ENCODE peak calls at places on chromosome 1, in nine cellular contexts. One of them, this sample, is unnamed.

GRCh38 chr1:26353976-26354820 is at the start of gene CRYBG2:
- DNase-seq in MM.1S: no peak
- DNase-seq in heart right ventricle: no peak
- DNase-seq in iPS DF 6.9: no peak
- DNase-seq in HL-60: no peak
- DNase-seq in Peyer's patch: peak; percentile 82
- DNase-seq in cardiac fibroblast: no peak
- DNase-seq in left ventricle myocardium inferior: no peak
- DNase-seq in fibroblast of mammary gland: no peak
- DNase-seq in this sample: no peak

GRCh38 chr1:95437011-95437410 is 203.0 kb downstream of the RWDD3 start:
- DNase-seq in cardiac fibroblast: no peak
- DNase-seq in fibroblast of mammary gland: no peak
- DNase-seq in Peyer's patch: no peak
- DNase-seq in iPS DF 6.9: no peak
- DNase-seq in heart right ventricle: no peak
- DNase-seq in left ventricle myocardium inferior: no peak
- DNase-seq in MM.1S: no peak
- DNase-seq in HL-60: no peak
- DNase-seq in this sample: no peak

GRCh38 chr1:55484173-55484572 is 269.0 kb upstream of the USP24 start:
- DNase-seq in cardiac fibroblast: no peak
- DNase-seq in Peyer's patch: no peak
- DNase-seq in heart right ventricle: no peak
- DNase-seq in HL-60: no peak
- DNase-seq in MM.1S: no peak
- DNase-seq in left ventricle myocardium inferior: no peak
- DNase-seq in fibroblast of mammary gland: no peak
- DNase-seq in iPS DF 6.9: no peak
- DNase-seq in this sample: peak; percentile 49

GRCh38 chr1:1004780-1005697 is 5.1 kb upstream of the HES4 start:
- DNase-seq in iPS DF 6.9: no peak
- DNase-seq in heart right ventricle: no peak
- DNase-seq in MM.1S: no peak
- DNase-seq in Peyer's patch: peak; percentile 68
- DNase-seq in HL-60: peak; percentile 48
- DNase-seq in cardiac fibroblast: no peak
- DNase-seq in left ventricle myocardium inferior: no peak
- DNase-seq in fibroblast of mammary gland: no peak
- DNase-seq in this sample: peak; percentile 28

GRCh38 chr1:26280333-26281042 is 602 bp downstream of the SH3BGRL3 start:
- DNase-seq in Peyer's patch: no peak
- DNase-seq in MM.1S: no peak
- DNase-seq in cardiac fibroblast: peak; percentile 37
- DNase-seq in heart right ventricle: no peak
- DNase-seq in fibroblast of mammary gland: peak; percentile 60
- DNase-seq in left ventricle myocardium inferior: no peak
- DNase-seq in iPS DF 6.9: no peak
- DNase-seq in HL-60: peak; percentile 62
- DNase-seq in this sample: no peak

GRCh38 chr1:164602480-164603093 is 43.6 kb downstream of the PBX1 start:
- DNase-seq in Peyer's patch: no peak
- DNase-seq in fibroblast of mammary gland: peak; percentile 45
- DNase-seq in heart right ventricle: peak; percentile 55
- DNase-seq in HL-60: no peak
- DNase-seq in iPS DF 6.9: no peak
- DNase-seq in left ventricle myocardium inferior: peak; percentile 64
- DNase-seq in MM.1S: peak; percentile 57
- DNase-seq in cardiac fibroblast: no peak
- DNase-seq in this sample: peak; percentile 59

GRCh38 chr1:156376958-156377919 is 8.2 kb downstream of the RHBG start:
- DNase-seq in MM.1S: no peak
- DNase-seq in HL-60: peak; percentile 53
- DNase-seq in heart right ventricle: no peak
- DNase-seq in cardiac fibroblast: no peak
- DNase-seq in fibroblast of mammary gland: no peak
- DNase-seq in left ventricle myocardium inferior: no peak
- DNase-seq in iPS DF 6.9: no peak
- DNase-seq in Peyer's patch: no peak
- DNase-seq in this sample: no peak

GRCh38 chr1:26338670-26339069 is 15.3 kb downstream of the CRYBG2 start:
- DNase-seq in MM.1S: no peak
- DNase-seq in iPS DF 6.9: no peak
- DNase-seq in fibroblast of mammary gland: no peak
- DNase-seq in HL-60: no peak
- DNase-seq in left ventricle myocardium inferior: no peak
- DNase-seq in Peyer's patch: no peak
- DNase-seq in cardiac fibroblast: no peak
- DNase-seq in heart right ventricle: no peak
- DNase-seq in this sample: no peak

GRCh38 chr1:193656841-193657240 is 470.4 kb upstream of the B3GALT2 start:
- DNase-seq in cardiac fibroblast: no peak
- DNase-seq in Peyer's patch: no peak
- DNase-seq in left ventricle myocardium inferior: no peak
- DNase-seq in iPS DF 6.9: no peak
- DNase-seq in MM.1S: no peak
- DNase-seq in heart right ventricle: no peak
- DNase-seq in HL-60: no peak
- DNase-seq in fibroblast of mammary gland: no peak
- DNase-seq in this sample: peak; percentile 53

GRCh38 chr1:23546897-23547596 is 12.3 kb downstream of the ID3 start:
- DNase-seq in HL-60: no peak
- DNase-seq in left ventricle myocardium inferior: no peak
- DNase-seq in fibroblast of mammary gland: no peak
- DNase-seq in MM.1S: no peak
- DNase-seq in Peyer's patch: no peak
- DNase-seq in cardiac fibroblast: no peak
- DNase-seq in iPS DF 6.9: no peak
- DNase-seq in heart right ventricle: no peak
- DNase-seq in this sample: no peak

GRCh38 chr1:110602466-110602865 is 3.7 kb downstream of the KCNA2 start:
- DNase-seq in Peyer's patch: no peak
- DNase-seq in MM.1S: no peak
- DNase-seq in cardiac fibroblast: no peak
- DNase-seq in HL-60: no peak
- DNase-seq in fibroblast of mammary gland: no peak
- DNase-seq in iPS DF 6.9: no peak
- DNase-seq in left ventricle myocardium inferior: no peak
- DNase-seq in heart right ventricle: no peak
- DNase-seq in this sample: no peak

GRCh38 chr1:39789571-39790110 is 976 bp upstream of the BMP8B start:
- DNase-seq in heart right ventricle: no peak
- DNase-seq in cardiac fibroblast: no peak
- DNase-seq in MM.1S: peak; percentile 15
- DNase-seq in iPS DF 6.9: no peak
- DNase-seq in HL-60: no peak
- DNase-seq in left ventricle myocardium inferior: no peak
- DNase-seq in Peyer's patch: no peak
- DNase-seq in fibroblast of mammary gland: no peak
- DNase-seq in this sample: no peak
- H3K4me3 ChIP-seq in heart right ventricle: peak overlapping the region; percentile 38
- H3K4me3 ChIP-seq in cardiac fibroblast: no peak overlapping the region
- H3K4me3 ChIP-seq in MM.1S: peak overlapping the region; percentile 84
- H3K4me3 ChIP-seq in iPS DF 6.9: peak overlapping the region; percentile 56
- H3K4me3 ChIP-seq in HL-60: peak overlapping the region; percentile 66
- H3K4me3 ChIP-seq in left ventricle myocardium inferior: peak overlapping the region; percentile 67
- H3K4me3 ChIP-seq in Peyer's patch: peak overlapping the region; percentile 68
- H3K4me3 ChIP-seq in fibroblast of mammary gland: no peak overlapping the region
- H3K4me3 ChIP-seq in this sample: no peak overlapping the region

GRCh38 chr1:223022641-223023473 is 120.2 kb downstream of the TLR5 start:
- DNase-seq in MM.1S: no peak
- DNase-seq in HL-60: no peak
- DNase-seq in cardiac fibroblast: no peak
- DNase-seq in Peyer's patch: no peak
- DNase-seq in fibroblast of mammary gland: no peak
- DNase-seq in heart right ventricle: peak; percentile 41
- DNase-seq in iPS DF 6.9: no peak
- DNase-seq in left ventricle myocardium inferior: peak; percentile 25
- DNase-seq in this sample: no peak
- H3K4me3 ChIP-seq in MM.1S: no peak overlapping the region
- H3K4me3 ChIP-seq in HL-60: no peak overlapping the region
- H3K4me3 ChIP-seq in cardiac fibroblast: no peak overlapping the region
- H3K4me3 ChIP-seq in Peyer's patch: no peak overlapping the region
- H3K4me3 ChIP-seq in fibroblast of mammary gland: no peak overlapping the region
- H3K4me3 ChIP-seq in heart right ventricle: no peak overlapping the region
- H3K4me3 ChIP-seq in iPS DF 6.9: no peak overlapping the region
- H3K4me3 ChIP-seq in left ventricle myocardium inferior: no peak overlapping the region
- H3K4me3 ChIP-seq in this sample: no peak overlapping the region

DNA sequence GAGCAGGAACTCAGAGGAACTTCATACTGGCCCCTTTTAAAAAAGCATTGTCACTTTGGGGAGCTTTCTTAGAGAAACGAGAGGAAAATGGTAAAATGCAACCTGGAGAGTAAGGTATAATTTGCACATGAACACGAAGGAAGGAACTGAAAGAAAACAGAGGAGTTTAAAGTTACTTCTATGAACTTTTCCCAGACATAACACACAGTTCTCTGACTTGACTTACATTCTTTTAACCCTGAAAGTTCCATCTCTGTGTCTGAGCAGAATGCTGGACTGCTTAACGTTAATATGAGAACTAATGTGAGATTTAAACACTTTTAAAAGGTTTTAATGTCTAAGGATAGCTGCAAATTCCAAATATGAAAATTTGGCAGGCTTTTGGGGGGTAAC is 102.3 kb downstream of the NFIA start:
- DNase-seq in cardiac fibroblast: no peak
- DNase-seq in left ventricle myocardium inferior: no peak
- DNase-seq in HL-60: no peak
- DNase-seq in MM.1S: no peak
- DNase-seq in Peyer's patch: no peak
- DNase-seq in fibroblast of mammary gland: no peak
- DNase-seq in heart right ventricle: no peak
- DNase-seq in iPS DF 6.9: no peak
- DNase-seq in this sample: no peak
- H3K4me3 ChIP-seq in cardiac fibroblast: peak overlapping the region; percentile 19
- H3K4me3 ChIP-seq in left ventricle myocardium inferior: peak overlapping the region; percentile 62
- H3K4me3 ChIP-seq in HL-60: no peak overlapping the region
- H3K4me3 ChIP-seq in MM.1S: no peak overlapping the region
- H3K4me3 ChIP-seq in Peyer's patch: peak overlapping the region; percentile 26
- H3K4me3 ChIP-seq in fibroblast of mammary gland: peak overlapping the region; percentile 18
- H3K4me3 ChIP-seq in heart right ventricle: peak overlapping the region; percentile 36
- H3K4me3 ChIP-seq in iPS DF 6.9: no peak overlapping the region
- H3K4me3 ChIP-seq in this sample: peak overlapping the region; percentile 18

DNA sequence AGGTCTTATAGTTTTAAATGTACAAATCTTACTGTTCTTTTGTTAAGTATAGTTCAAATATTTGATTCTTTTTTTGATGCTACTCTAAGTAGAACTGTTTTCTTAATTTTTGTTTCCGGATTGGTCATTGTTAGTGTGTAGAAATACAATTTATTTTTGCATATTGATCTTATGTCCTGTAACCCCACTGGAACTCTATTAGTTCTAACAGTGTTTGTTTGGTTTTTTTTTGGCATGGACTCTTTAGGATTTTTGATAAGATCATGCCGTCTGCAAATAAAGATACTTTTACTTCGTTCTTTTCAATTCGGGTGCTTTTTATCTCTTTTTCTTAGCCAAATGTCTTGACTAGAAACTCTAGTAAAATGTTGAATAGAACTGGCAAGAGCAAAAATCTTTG is 26.5 kb downstream of the GDAP2 start:
- DNase-seq in MM.1S: no peak
- DNase-seq in fibroblast of mammary gland: no peak
- DNase-seq in cardiac fibroblast: no peak
- DNase-seq in left ventricle myocardium inferior: no peak
- DNase-seq in heart right ventricle: no peak
- DNase-seq in HL-60: no peak
- DNase-seq in iPS DF 6.9: no peak
- DNase-seq in Peyer's patch: no peak
- DNase-seq in this sample: no peak
- H3K4me3 ChIP-seq in MM.1S: no peak overlapping the region
- H3K4me3 ChIP-seq in fibroblast of mammary gland: no peak overlapping the region
- H3K4me3 ChIP-seq in cardiac fibroblast: no peak overlapping the region
- H3K4me3 ChIP-seq in left ventricle myocardium inferior: no peak overlapping the region
- H3K4me3 ChIP-seq in heart right ventricle: no peak overlapping the region
- H3K4me3 ChIP-seq in HL-60: no peak overlapping the region
- H3K4me3 ChIP-seq in iPS DF 6.9: no peak overlapping the region
- H3K4me3 ChIP-seq in Peyer's patch: no peak overlapping the region
- H3K4me3 ChIP-seq in this sample: no peak overlapping the region

GRCh38 chr1:19861842-19862530 is 20.2 kb upstream of the OTUD3 start:
- DNase-seq in Peyer's patch: no peak
- DNase-seq in iPS DF 6.9: no peak
- DNase-seq in cardiac fibroblast: no peak
- DNase-seq in left ventricle myocardium inferior: no peak
- DNase-seq in fibroblast of mammary gland: no peak
- DNase-seq in HL-60: no peak
- DNase-seq in MM.1S: no peak
- DNase-seq in heart right ventricle: no peak
- DNase-seq in this sample: no peak

GRCh38 chr1:19858894-19859293 is 23.3 kb upstream of the OTUD3 start:
- DNase-seq in heart right ventricle: no peak
- DNase-seq in left ventricle myocardium inferior: no peak
- DNase-seq in HL-60: no peak
- DNase-seq in cardiac fibroblast: no peak
- DNase-seq in iPS DF 6.9: no peak
- DNase-seq in fibroblast of mammary gland: no peak
- DNase-seq in Peyer's patch: no peak
- DNase-seq in MM.1S: no peak
- DNase-seq in this sample: no peak

GRCh38 chr1:19861034-19861433 is 21.2 kb upstream of the OTUD3 start:
- DNase-seq in Peyer's patch: peak; percentile 53
- DNase-seq in heart right ventricle: no peak
- DNase-seq in cardiac fibroblast: no peak
- DNase-seq in iPS DF 6.9: no peak
- DNase-seq in fibroblast of mammary gland: peak; percentile 62
- DNase-seq in MM.1S: no peak
- DNase-seq in left ventricle myocardium inferior: no peak
- DNase-seq in HL-60: no peak
- DNase-seq in this sample: no peak

GRCh38 chr1:19860418-19860817 is 21.8 kb upstream of the OTUD3 start:
- DNase-seq in Peyer's patch: peak; percentile 52
- DNase-seq in heart right ventricle: no peak
- DNase-seq in MM.1S: no peak
- DNase-seq in HL-60: no peak
- DNase-seq in cardiac fibroblast: no peak
- DNase-seq in fibroblast of mammary gland: no peak
- DNase-seq in left ventricle myocardium inferior: no peak
- DNase-seq in iPS DF 6.9: no peak
- DNase-seq in this sample: no peak

DNA sequence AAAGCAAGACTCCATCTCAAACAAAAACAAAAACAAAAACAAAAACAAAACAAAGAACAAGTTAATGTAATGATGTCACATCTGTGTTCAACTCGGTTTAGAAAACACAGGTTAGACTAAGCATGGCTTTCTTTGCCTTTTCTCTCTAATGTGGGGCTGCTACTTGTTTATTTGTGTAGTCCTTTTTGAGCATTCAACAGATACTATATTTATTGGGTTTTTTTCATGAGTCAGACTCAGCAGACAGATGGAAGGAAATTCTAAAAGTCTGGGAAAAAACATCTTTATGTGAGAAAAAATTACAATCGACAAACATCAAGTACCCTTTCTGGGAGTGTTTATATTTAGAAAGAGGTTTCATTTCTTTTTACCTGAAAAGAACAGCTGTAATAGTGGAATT is 22.3 kb upstream of the OTUD3 start:
- DNase-seq in fibroblast of mammary gland: no peak
- DNase-seq in cardiac fibroblast: no peak
- DNase-seq in heart right ventricle: no peak
- DNase-seq in HL-60: no peak
- DNase-seq in left ventricle myocardium inferior: no peak
- DNase-seq in MM.1S: no peak
- DNase-seq in iPS DF 6.9: no peak
- DNase-seq in Peyer's patch: no peak
- DNase-seq in this sample: no peak
- H3K4me3 ChIP-seq in fibroblast of mammary gland: no peak overlapping the region
- H3K4me3 ChIP-seq in cardiac fibroblast: no peak overlapping the region
- H3K4me3 ChIP-seq in heart right ventricle: no peak overlapping the region
- H3K4me3 ChIP-seq in HL-60: no peak overlapping the region
- H3K4me3 ChIP-seq in left ventricle myocardium inferior: no peak overlapping the region
- H3K4me3 ChIP-seq in MM.1S: no peak overlapping the region
- H3K4me3 ChIP-seq in iPS DF 6.9: no peak overlapping the region
- H3K4me3 ChIP-seq in Peyer's patch: no peak overlapping the region
- H3K4me3 ChIP-seq in this sample: no peak overlapping the region

GRCh38 chr1:91778964-91779363 is 107.0 kb downstream of the TGFBR3 start:
- DNase-seq in MM.1S: no peak
- DNase-seq in HL-60: no peak
- DNase-seq in left ventricle myocardium inferior: no peak
- DNase-seq in Peyer's patch: no peak
- DNase-seq in cardiac fibroblast: no peak
- DNase-seq in heart right ventricle: no peak
- DNase-seq in fibroblast of mammary gland: no peak
- DNase-seq in iPS DF 6.9: no peak
- DNase-seq in this sample: no peak
- H3K4me3 ChIP-seq in MM.1S: no peak overlapping the region
- H3K4me3 ChIP-seq in HL-60: no peak overlapping the region
- H3K4me3 ChIP-seq in left ventricle myocardium inferior: no peak overlapping the region
- H3K4me3 ChIP-seq in Peyer's patch: no peak overlapping the region
- H3K4me3 ChIP-seq in cardiac fibroblast: no peak overlapping the region
- H3K4me3 ChIP-seq in heart right ventricle: no peak overlapping the region
- H3K4me3 ChIP-seq in fibroblast of mammary gland: no peak overlapping the region
- H3K4me3 ChIP-seq in iPS DF 6.9: no peak overlapping the region
- H3K4me3 ChIP-seq in this sample: no peak overlapping the region